ENCODE peak calls at places on chromosomes 1 and 21, in eight cellular contexts. A is cardiac muscle cell; P is effector memory CD8-positive, alpha-beta T cell; V is ovary; Z is Daoy; X is frontal cortex; L is neural progenitor cell; C is GM10248. Y is an unnamed sample.

GRCh38 chr1:237042892-237043576 is 1.1 kb downstream of the RYR2 start:
- DNase-seq in A (peak), P (no peak), V (peak), Z (peak), X (peak), L (peak), C (no peak), Y (no peak)

GRCh38 chr1:21313146-21313885 is 23.1 kb upstream of the ECE1 start:
- DNase-seq in A (no peak), P (no peak), V (no peak), Z (peak), X (no peak), L (no peak), C (no peak), Y (no peak)

GRCh38 chr1:192747942-192748341 is 60.9 kb upstream of the RGS2 start:
- DNase-seq in A (peak), P (no peak), V (no peak), Z (no peak), X (no peak), L (no peak), C (no peak), Y (no peak)

GRCh38 chr1:67832737-67833594 is at the start of gene GNG12:
- DNase-seq in A (peak), P (no peak), V (peak), Z (peak), X (peak), L (peak), C (peak), Y (peak)

GRCh38 chr1:115828101-115829022 is 12.6 kb downstream of the NHLH2 start:
- DNase-seq in A (peak), P (no peak), V (peak), Z (no peak), X (no peak), L (peak), C (no peak), Y (peak)

GRCh38 chr1:204633665-204634064 is 51.9 kb downstream of the LRRN2 start:
- DNase-seq in A (peak), P (no peak), V (no peak), Z (no peak), X (no peak), L (no peak), C (no peak), Y (no peak)

GRCh38 chr21:15063821-15064575 is 802 bp downstream of the NRIP1 start:
- DNase-seq in A (peak), P (no peak), V (no peak), Z (peak), X (peak), L (peak), C (no peak), Y (peak)

GRCh38 chr1:230894664-230895063 is 26.3 kb upstream of the C1orf198 start:
- DNase-seq in A (no peak), P (no peak), V (no peak), Z (no peak), X (no peak), L (no peak), C (no peak), Y (no peak)

GRCh38 chr21:45033791-45034555 is 40.4 kb upstream of the ADARB1 start:
- DNase-seq in A (peak), P (no peak), V (peak), Z (no peak), X (no peak), L (no peak), C (no peak), Y (no peak)

GRCh38 chr1:230288641-230289349 is 137.3 kb downstream of the PGBD5 start:
- DNase-seq in A (peak), P (no peak), V (no peak), Z (peak), X (no peak), L (no peak), C (no peak), Y (no peak)

GRCh38 chr1:30123896-30124295 is 599.5 kb downstream of the MATN1 start:
- DNase-seq in A (no peak), P (no peak), V (no peak), Z (no peak), X (no peak), L (no peak), C (no peak), Y (no peak)

GRCh38 chr21:46227811-46228344 is 696 bp downstream of the LSS start:
- DNase-seq in A (no peak), P (no peak), V (no peak), Z (no peak), X (no peak), L (peak), C (no peak), Y (peak)

GRCh38 chr1:2875677-2876531 is 74.4 kb upstream of the TTC34 start:
- DNase-seq in A (no peak), P (no peak), V (peak), Z (peak), X (peak), L (no peak), C (no peak), Y (peak)

GRCh38 chr1:165949335-165950130 is 122.1 kb downstream of the UCK2 start:
- DNase-seq in A (peak), P (no peak), V (no peak), Z (peak), X (no peak), L (peak), C (no peak), Y (no peak)

GRCh38 chr1:79982218-79982617 is 975.7 kb upstream of the ADGRL4 start:
- DNase-seq in A (peak), P (no peak), V (peak), Z (no peak), X (no peak), L (no peak), C (no peak), Y (peak)

GRCh38 chr1:6348511-6349191 is 44.9 kb downstream of the ACOT7 start:
- DNase-seq in A (peak), P (peak), V (no peak), Z (peak), X (no peak), L (peak), C (no peak), Y (no peak)

GRCh38 chr1:116340506-116341240 is 32.4 kb upstream of the ATP1A1 start:
- DNase-seq in A (no peak), P (no peak), V (no peak), Z (no peak), X (no peak), L (no peak), C (no peak), Y (no peak)

GRCh38 chr1:101846820-101847219 is 149.9 kb downstream of the OLFM3 start:
- DNase-seq in A (no peak), P (no peak), V (no peak), Z (no peak), X (no peak), L (peak), C (no peak), Y (no peak)

GRCh38 chr1:206637605-206638004 is 2.3 kb downstream of the DYRK3 start:
- DNase-seq in A (no peak), P (no peak), V (no peak), Z (no peak), X (no peak), L (no peak), C (no peak), Y (no peak)

GRCh38 chr1:33810571-33810970 is 53.3 kb upstream of the HMGB4 start:
- DNase-seq in A (no peak), P (no peak), V (no peak), Z (no peak), X (no peak), L (no peak), C (no peak), Y (no peak)

GRCh38 chr1:237300642-237301041 is 258.7 kb downstream of the RYR2 start:
- DNase-seq in A (no peak), P (no peak), V (no peak), Z (no peak), X (no peak), L (no peak), C (no peak), Y (no peak)

GRCh38 chr1:1291023-1291528 is 10.8 kb downstream of the SCNN1D start:
- DNase-seq in A (no peak), P (no peak), V (peak), Z (peak), X (no peak), L (no peak), C (no peak), Y (no peak)

GRCh38 chr1:211352985-211353515 is 26.4 kb downstream of the TRAF5 start:
- DNase-seq in A (peak), P (peak), V (no peak), Z (peak), X (no peak), L (peak), C (peak), Y (no peak)

GRCh38 chr1:179881642-179882252 is 338 bp upstream of the TOR1AIP1 start:
- DNase-seq in A (peak), P (no peak), V (peak), Z (no peak), X (peak), L (no peak), C (no peak), Y (no peak)

GRCh38 chr1:34851431-34852105 is 8.0 kb downstream of the SMIM12 start:
- DNase-seq in A (peak), P (no peak), V (no peak), Z (no peak), X (no peak), L (no peak), C (no peak), Y (no peak)

GRCh38 chr1:105793541-105794146 is 1262.8 kb upstream of the PRMT6 start:
- DNase-seq in A (peak), P (no peak), V (peak), Z (peak), X (no peak), L (peak), C (peak), Y (no peak)

GRCh38 chr1:30088594-30089556 is 634.5 kb downstream of the MATN1 start:
- DNase-seq in A (peak), P (no peak), V (no peak), Z (peak), X (no peak), L (no peak), C (no peak), Y (no peak)

GRCh38 chr1:48470506-48470905 is 1.5 kb downstream of the SPATA6 start:
- DNase-seq in A (peak), P (no peak), V (peak), Z (peak), X (no peak), L (peak), C (no peak), Y (no peak)

GRCh38 chr1:43001434-43001833 is 42.8 kb upstream of the SLC2A1 start:
- DNase-seq in A (no peak), P (no peak), V (no peak), Z (no peak), X (no peak), L (no peak), C (no peak), Y (no peak)

Y was measured in C1 segment of cervical spinal cord.